ENCODE peak calls at places on chromosomes 12 and 14, in seven cellular contexts. One of them, this sample, is unnamed.

GRCh38 chr12:14618990-14619389 is 51.3 kb upstream of the PLBD1 start:
- DNase-seq in A549: peak
- DNase-seq in IMR-90: peak
- DNase-seq in H1: no peak
- DNase-seq in K562: no peak
- DNase-seq in GM12878: no peak
- DNase-seq in SK-N-SH: peak
- DNase-seq in this sample: no peak

GRCh38 chr12:69046920-69047319 is 113.9 kb upstream of the CPM start:
- DNase-seq in A549: no peak
- DNase-seq in IMR-90: no peak
- DNase-seq in H1: no peak
- DNase-seq in K562: no peak
- DNase-seq in GM12878: no peak
- DNase-seq in SK-N-SH: no peak
- DNase-seq in this sample: no peak

GRCh38 chr12:47066278-47067048 is 13.0 kb upstream of the PCED1B start:
- DNase-seq in A549: no peak
- DNase-seq in IMR-90: peak
- DNase-seq in H1: no peak
- DNase-seq in K562: no peak
- DNase-seq in GM12878: no peak
- DNase-seq in SK-N-SH: no peak
- DNase-seq in this sample: no peak

GRCh38 chr12:30806989-30807694 is 52.4 kb upstream of the CAPRIN2 start:
- DNase-seq in A549: no peak
- DNase-seq in IMR-90: peak
- DNase-seq in H1: peak
- DNase-seq in K562: peak
- DNase-seq in GM12878: peak
- DNase-seq in SK-N-SH: peak
- DNase-seq in this sample: peak

GRCh38 chr12:122996188-122996601 is 15.7 kb downstream of the ARL6IP4 start:
- DNase-seq in A549: no peak
- DNase-seq in IMR-90: no peak
- DNase-seq in H1: no peak
- DNase-seq in K562: no peak
- DNase-seq in GM12878: no peak
- DNase-seq in SK-N-SH: no peak
- DNase-seq in this sample: no peak

GRCh38 chr14:85415015-85415712 is 114.8 kb upstream of the FLRT2 start:
- DNase-seq in A549: peak
- DNase-seq in IMR-90: peak
- DNase-seq in H1: peak
- DNase-seq in K562: no peak
- DNase-seq in GM12878: no peak
- DNase-seq in SK-N-SH: no peak
- DNase-seq in this sample: peak

GRCh38 chr12:58584885-58585284 is 335.4 kb downstream of the LRIG3 start:
- DNase-seq in A549: no peak
- DNase-seq in IMR-90: peak
- DNase-seq in H1: no peak
- DNase-seq in K562: no peak
- DNase-seq in GM12878: no peak
- DNase-seq in SK-N-SH: no peak
- DNase-seq in this sample: no peak

GRCh38 chr12:14367097-14367661 is 1.7 kb downstream of the ATF7IP start:
- DNase-seq in A549: no peak
- DNase-seq in IMR-90: peak
- DNase-seq in H1: no peak
- DNase-seq in K562: no peak
- DNase-seq in GM12878: peak
- DNase-seq in SK-N-SH: no peak
- DNase-seq in this sample: peak

GRCh38 chr14:92603309-92604257 is 90.0 kb downstream of the RIN3 start:
- DNase-seq in A549: no peak
- DNase-seq in IMR-90: peak
- DNase-seq in H1: no peak
- DNase-seq in K562: no peak
- DNase-seq in GM12878: no peak
- DNase-seq in SK-N-SH: no peak
- DNase-seq in this sample: no peak

GRCh38 chr12:101939306-101939705 is 61.9 kb downstream of the DRAM1 start:
- DNase-seq in A549: no peak
- DNase-seq in IMR-90: no peak
- DNase-seq in H1: no peak
- DNase-seq in K562: no peak
- DNase-seq in GM12878: no peak
- DNase-seq in SK-N-SH: no peak
- DNase-seq in this sample: no peak

GRCh38 chr12:8681129-8681902 is 16.5 kb upstream of the RIMKLB start:
- DNase-seq in A549: no peak
- DNase-seq in IMR-90: peak
- DNase-seq in H1: no peak
- DNase-seq in K562: no peak
- DNase-seq in GM12878: no peak
- DNase-seq in SK-N-SH: no peak
- DNase-seq in this sample: no peak

GRCh38 chr12:26374934-26375333 is 179.6 kb downstream of the SSPN start:
- DNase-seq in A549: no peak
- DNase-seq in IMR-90: peak
- DNase-seq in H1: no peak
- DNase-seq in K562: no peak
- DNase-seq in GM12878: no peak
- DNase-seq in SK-N-SH: no peak
- DNase-seq in this sample: no peak

GRCh38 chr12:96864335-96864734 is 42.7 kb upstream of the NEDD1 start:
- DNase-seq in A549: no peak
- DNase-seq in IMR-90: no peak
- DNase-seq in H1: no peak
- DNase-seq in K562: no peak
- DNase-seq in GM12878: no peak
- DNase-seq in SK-N-SH: no peak
- DNase-seq in this sample: no peak

GRCh38 chr14:105097797-105098127 is 32.5 kb upstream of the GPR132 start:
- DNase-seq in A549: no peak
- DNase-seq in IMR-90: no peak
- DNase-seq in H1: no peak
- DNase-seq in K562: no peak
- DNase-seq in GM12878: no peak
- DNase-seq in SK-N-SH: no peak
- DNase-seq in this sample: no peak

GRCh38 chr12:107435520-107435919 is 250.1 kb upstream of the PWP1 start:
- DNase-seq in A549: no peak
- DNase-seq in IMR-90: no peak
- DNase-seq in H1: no peak
- DNase-seq in K562: no peak
- DNase-seq in GM12878: no peak
- DNase-seq in SK-N-SH: no peak
- DNase-seq in this sample: no peak

DNA sequence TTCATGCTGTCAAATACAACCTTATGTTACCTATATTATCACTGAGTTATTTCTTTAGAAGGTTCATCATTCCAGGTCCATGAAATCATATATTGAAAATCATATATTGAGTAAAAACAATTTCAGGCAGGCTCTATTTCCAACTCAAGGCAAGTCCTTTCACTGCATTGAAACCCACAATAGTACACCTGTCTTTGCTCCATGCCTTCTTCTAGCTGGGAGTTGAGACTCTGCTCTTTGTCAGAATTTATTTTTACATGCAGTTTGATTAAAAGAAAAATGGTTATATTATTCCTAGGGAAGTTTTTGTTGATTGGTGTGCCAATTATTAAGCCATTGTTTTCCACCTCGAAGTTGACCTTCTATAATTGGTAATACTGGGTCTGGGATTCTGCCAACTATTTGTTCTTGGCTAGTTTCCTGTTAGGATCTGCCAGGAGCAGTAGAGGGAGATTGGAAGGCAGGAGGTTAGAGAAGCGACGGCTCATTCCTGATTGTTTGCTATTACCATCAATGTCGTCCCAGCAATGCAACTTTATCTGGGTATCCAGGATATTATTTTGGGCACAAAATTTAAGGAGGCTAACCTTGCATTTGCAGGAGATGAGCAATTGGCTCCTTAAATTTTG is 79.5 kb upstream of the MIS18BP1 start:
- DNase-seq in A549: no peak
- DNase-seq in IMR-90: no peak
- DNase-seq in H1: no peak
- DNase-seq in K562: no peak
- DNase-seq in GM12878: no peak
- DNase-seq in SK-N-SH: no peak
- DNase-seq in this sample: no peak
- TF ChIP-seq RFX5 in A549: no peak
- TF ChIP-seq RFX5 in IMR-90: no peak
- TF ChIP-seq RFX5 in H1: no peak
- TF ChIP-seq RFX5 in K562: no peak
- TF ChIP-seq RFX5 in GM12878: no peak
- TF ChIP-seq RFX5 in SK-N-SH: no peak
- TF ChIP-seq RFX5 in this sample: no peak

DNA sequence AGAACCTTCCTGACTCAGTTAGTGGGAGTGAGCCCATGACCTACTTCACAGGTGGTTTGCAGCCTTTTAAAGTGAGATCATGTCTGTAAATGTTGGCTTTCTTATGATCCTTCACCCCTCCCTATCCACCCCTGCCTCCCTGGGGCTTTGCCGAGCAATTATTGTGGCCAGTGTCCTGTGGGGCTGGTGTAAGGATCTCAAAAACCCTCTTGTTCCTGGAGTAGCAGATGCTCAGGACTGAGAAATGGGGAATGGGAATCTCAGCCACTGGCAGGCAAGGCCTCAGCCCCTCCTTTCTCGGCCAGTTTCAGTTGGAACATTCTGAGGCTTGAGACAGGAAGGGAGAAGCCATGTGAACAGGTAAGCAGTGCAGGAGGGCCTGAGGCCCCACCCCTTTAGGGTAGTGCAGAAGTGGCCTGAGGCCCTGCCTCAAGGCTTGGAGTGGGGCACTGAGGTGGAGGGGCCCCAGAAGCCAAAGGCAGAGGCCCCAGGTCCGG is 53.8 kb downstream of the PLEKHG3 start:
- DNase-seq in A549: no peak
- DNase-seq in IMR-90: peak
- DNase-seq in H1: no peak
- DNase-seq in K562: no peak
- DNase-seq in GM12878: no peak
- DNase-seq in SK-N-SH: no peak
- DNase-seq in this sample: no peak
- TF ChIP-seq RFX5 in A549: no peak
- TF ChIP-seq RFX5 in IMR-90: no peak
- TF ChIP-seq RFX5 in H1: no peak
- TF ChIP-seq RFX5 in K562: no peak
- TF ChIP-seq RFX5 in GM12878: no peak
- TF ChIP-seq RFX5 in SK-N-SH: no peak
- TF ChIP-seq RFX5 in this sample: no peak

DNA sequence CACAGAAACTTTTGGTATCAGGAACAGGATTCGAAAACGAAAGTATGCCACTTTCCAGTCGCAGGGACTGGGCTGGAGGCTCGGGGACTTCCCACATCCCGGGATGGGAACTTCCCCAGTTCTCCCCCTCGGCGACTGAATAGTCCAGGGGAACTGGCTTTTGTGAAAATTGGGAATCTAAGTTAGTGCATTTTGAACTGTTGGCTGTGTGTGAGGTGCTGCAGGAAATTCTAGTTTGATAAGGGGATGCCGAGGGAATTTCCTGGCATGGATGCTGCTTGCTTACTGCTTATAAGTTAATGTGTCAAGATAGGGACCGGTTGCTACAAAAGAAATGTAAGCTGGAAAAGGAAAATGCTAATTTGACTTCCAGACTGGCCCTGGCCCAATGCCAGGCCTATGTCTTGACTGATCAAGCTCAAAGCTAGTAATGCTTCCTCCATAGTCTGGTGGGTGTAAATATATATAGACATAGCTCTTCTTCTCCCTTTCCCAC is 73.4 kb upstream of the EIF5 start:
- DNase-seq in A549: peak
- DNase-seq in IMR-90: peak
- DNase-seq in H1: peak
- DNase-seq in K562: no peak
- DNase-seq in GM12878: no peak
- DNase-seq in SK-N-SH: peak
- DNase-seq in this sample: no peak
- TF ChIP-seq RFX5 in A549: no peak
- TF ChIP-seq RFX5 in IMR-90: no peak
- TF ChIP-seq RFX5 in H1: no peak
- TF ChIP-seq RFX5 in K562: no peak
- TF ChIP-seq RFX5 in GM12878: no peak
- TF ChIP-seq RFX5 in SK-N-SH: no peak
- TF ChIP-seq RFX5 in this sample: no peak

GRCh38 chr12:116382456-116382902 is 105.0 kb upstream of the MED13L start:
- DNase-seq in A549: no peak
- DNase-seq in IMR-90: peak
- DNase-seq in H1: no peak
- DNase-seq in K562: no peak
- DNase-seq in GM12878: no peak
- DNase-seq in SK-N-SH: no peak
- DNase-seq in this sample: no peak

GRCh38 chr12:116389326-116389725 is 111.8 kb upstream of the MED13L start:
- DNase-seq in A549: no peak
- DNase-seq in IMR-90: no peak
- DNase-seq in H1: no peak
- DNase-seq in K562: no peak
- DNase-seq in GM12878: no peak
- DNase-seq in SK-N-SH: no peak
- DNase-seq in this sample: no peak

GRCh38 chr12:116384629-116385485 is 107.4 kb upstream of the MED13L start:
- DNase-seq in A549: no peak
- DNase-seq in IMR-90: peak
- DNase-seq in H1: no peak
- DNase-seq in K562: peak
- DNase-seq in GM12878: no peak
- DNase-seq in SK-N-SH: no peak
- DNase-seq in this sample: no peak

GRCh38 chr12:116384175-116384574 is 106.7 kb upstream of the MED13L start:
- DNase-seq in A549: no peak
- DNase-seq in IMR-90: no peak
- DNase-seq in H1: no peak
- DNase-seq in K562: no peak
- DNase-seq in GM12878: no peak
- DNase-seq in SK-N-SH: no peak
- DNase-seq in this sample: no peak

DNA sequence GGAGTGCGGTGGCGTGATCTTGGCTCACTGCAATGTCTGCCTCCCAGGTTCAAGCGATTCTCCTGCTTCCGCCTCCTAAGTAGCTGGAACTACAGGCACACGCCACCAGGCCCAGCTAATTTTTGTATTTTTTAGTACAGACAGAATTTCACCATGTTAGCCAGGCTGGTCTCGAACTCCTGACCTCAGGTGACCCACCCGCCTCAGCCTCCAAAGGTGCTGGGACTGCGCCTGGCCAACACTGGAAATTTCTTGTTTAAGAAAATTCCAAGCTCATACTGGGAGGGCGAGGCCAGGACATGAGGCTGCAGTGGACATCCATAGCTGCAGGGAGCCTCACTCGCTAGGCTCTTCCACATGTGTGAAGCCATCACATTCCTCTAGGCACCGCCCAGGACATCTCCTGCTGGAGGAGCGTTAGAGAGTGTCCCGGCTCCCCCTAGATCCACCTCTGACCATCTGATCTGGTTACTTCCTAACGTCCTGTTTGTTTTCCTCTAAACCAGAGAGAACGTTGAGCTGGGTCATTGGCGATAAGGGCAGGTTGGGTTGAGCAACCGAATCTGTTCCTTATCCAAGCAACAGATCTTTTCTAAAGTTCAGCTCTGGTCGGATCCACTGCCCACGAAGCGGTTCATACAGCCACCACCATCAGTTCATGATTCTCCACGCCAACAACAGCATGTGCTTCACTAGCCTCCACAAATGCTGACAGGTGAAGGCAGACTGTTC is 108.2 kb upstream of the MED13L start:
- DNase-seq in A549: no peak
- DNase-seq in IMR-90: no peak
- DNase-seq in H1: no peak
- DNase-seq in K562: peak
- DNase-seq in GM12878: no peak
- DNase-seq in SK-N-SH: no peak
- DNase-seq in this sample: peak
- TF ChIP-seq RFX5 in A549: no peak
- TF ChIP-seq RFX5 in IMR-90: no peak
- TF ChIP-seq RFX5 in H1: no peak
- TF ChIP-seq RFX5 in K562: no peak
- TF ChIP-seq RFX5 in GM12878: no peak
- TF ChIP-seq RFX5 in SK-N-SH: no peak
- TF ChIP-seq RFX5 in this sample: no peak